ENCODE peak calls at places on chromosome 18, in seven cellular contexts. V is WERI-Rb-1; F is brain microvascular endothelial cell; Q is CD8-positive, alpha-beta memory T cell; O is K562; Y is tibial artery; T is psoas muscle. H is an unnamed sample.

GRCh38 chr18:56121669-56122068 is 516.7 kb downstream of the TXNL1 start:
- DNase-seq in V (no peak), Y (no peak), O (no peak), F (no peak), Q (no peak), T (no peak), H (no peak)

GRCh38 chr18:36139251-36139650 is 9.6 kb downstream of the ELP2 start:
- DNase-seq in T (no peak), Y (no peak), Q (no peak), O (no peak), V (no peak), F (no peak), H (no peak)

GRCh38 chr18:45871655-45872054 is 46.2 kb downstream of the SIGLEC15 start:
- DNase-seq in Y (no peak), V (no peak), F (no peak), O (no peak), T (no peak), Q (no peak), H (no peak)

GRCh38 chr18:77321823-77322805 is 72.5 kb downstream of the GALR1 start:
- DNase-seq in Y (no peak), O (peak; percentile 70), T (no peak), Q (no peak), F (no peak), V (peak; percentile 47), H (no peak)

GRCh38 chr18:10687161-10687925 is 161.5 kb downstream of the NAPG start:
- DNase-seq in F (peak; percentile 2), Y (no peak), V (no peak), O (no peak), Q (no peak), T (no peak), H (no peak)

GRCh38 chr18:22463076-22463475 is 45.4 kb upstream of the CTAGE1 start:
- DNase-seq in V (no peak), F (no peak), T (no peak), O (no peak), Q (no peak), Y (no peak), H (no peak)

GRCh38 chr18:23878336-23878900 is 136.1 kb upstream of the TTC39C start:
- DNase-seq in Y (no peak), O (no peak), T (no peak), Q (no peak), V (no peak), F (no peak), H (no peak)

GRCh38 chr18:48834421-48835011 is 116.2 kb downstream of the SMAD7 start:
- DNase-seq in F (peak; percentile 87), O (no peak), T (peak; percentile 73), Y (peak; percentile 95), V (no peak), Q (peak; percentile 68), H (peak; percentile 83)

GRCh38 chr18:46719388-46719787 is 37.5 kb downstream of the ST8SIA5 start:
- DNase-seq in Q (no peak), O (no peak), T (no peak), Y (no peak), F (no peak), V (no peak), H (no peak)

GRCh38 chr18:74498712-74499629 is 2.8 kb downstream of the CNDP2 start:
- DNase-seq in V (no peak), Q (peak; percentile 68), T (peak; percentile 35), O (peak; percentile 31), F (no peak), Y (peak; percentile 67), H (no peak)

GRCh38 chr18:62897153-62897552 is 181.8 kb downstream of the PHLPP1 start:
- DNase-seq in T (no peak), Q (no peak), O (no peak), V (no peak), Y (no peak), F (peak; percentile 22), H (no peak)

GRCh38 chr18:45926691-45927090 is 40.4 kb downstream of the EPG5 start:
- DNase-seq in F (no peak), Q (no peak), V (no peak), Y (no peak), T (no peak), O (no peak), H (no peak)

GRCh38 chr18:13414542-13414941 is 196.0 kb downstream of the LDLRAD4 start:
- DNase-seq in O (no peak), T (no peak), V (no peak), F (no peak), Q (no peak), Y (no peak), H (no peak)

DNA sequence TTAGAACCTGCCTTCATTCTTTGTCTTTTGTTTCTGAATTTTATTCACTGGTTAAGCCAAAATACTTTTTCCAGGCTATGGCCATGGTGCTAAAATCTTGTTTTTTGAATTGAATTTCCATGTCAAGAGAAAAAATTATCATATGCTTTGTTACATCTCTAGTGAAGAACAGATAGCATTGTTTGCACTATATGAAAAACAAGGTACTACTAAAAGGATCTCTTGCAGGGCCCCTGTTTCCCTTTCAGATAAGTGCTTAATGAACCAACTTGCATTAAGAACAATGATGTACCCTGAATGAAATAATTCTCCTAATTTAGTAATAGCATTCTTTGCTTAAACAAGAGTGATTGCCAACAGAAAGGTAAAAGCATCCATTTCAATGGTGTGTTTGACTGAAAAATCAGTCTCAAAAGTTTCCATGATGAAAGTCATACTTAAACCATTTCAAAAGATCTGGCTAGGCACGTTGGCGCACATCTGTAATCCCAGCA is 4.3 kb upstream of the MYL12B start:
- DNase-seq in V (no peak), O (no peak), F (no peak), T (no peak), Q (no peak), Y (no peak), H (no peak)
- H3K36me3 ChIP-seq in V (peaks cover 42% of the 10 kb centered on the region), O (peaks cover 60% of the 10 kb centered on the region), F (peaks cover 63% of the 10 kb centered on the region), T (peaks cover 16% of the 10 kb centered on the region), Q (peaks cover 56% of the 10 kb centered on the region), Y (peaks cover 56% of the 10 kb centered on the region), H (peaks cover 11% of the 10 kb centered on the region)

DNA sequence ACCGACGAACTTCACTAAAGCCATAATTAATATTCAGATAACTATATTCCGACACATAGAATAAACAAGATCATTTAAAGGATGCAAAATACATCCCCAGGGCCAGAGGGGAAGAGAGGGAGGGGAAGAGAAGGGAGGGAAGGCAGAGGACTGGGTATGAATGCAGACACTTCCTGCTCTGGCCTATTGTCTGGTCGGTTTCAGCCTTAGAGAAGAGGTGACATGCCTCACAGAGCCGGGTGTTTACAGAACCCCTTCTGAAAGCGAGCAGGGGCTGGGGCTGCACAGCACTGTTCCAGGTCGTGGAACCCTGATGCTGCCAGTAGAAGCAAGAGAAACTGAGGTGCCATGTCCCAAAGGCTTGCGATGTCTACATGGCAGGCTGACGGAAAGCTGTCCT is 31.0 kb downstream of the CELF4 start:
- DNase-seq in T (no peak), F (no peak), V (no peak), Q (no peak), O (no peak), Y (no peak), H (no peak)
- H3K27me3 ChIP-seq in T (peaks cover 58% of the 10 kb centered on the region), F (peaks cover 10% of the 10 kb centered on the region), V (no peaks in the 10 kb centered on the region), Q (no peaks in the 10 kb centered on the region), O (peaks cover 2% of the 10 kb centered on the region), Y (peaks cover 70% of the 10 kb centered on the region), H (peaks cover 8% of the 10 kb centered on the region)

GRCh38 chr18:58388736-58389135 is 240.2 kb downstream of the ALPK2 start:
- DNase-seq in V (no peak), Q (no peak), F (no peak), Y (no peak), T (no peak), O (no peak), H (no peak)

GRCh38 chr18:58386780-58387179 is 242.1 kb downstream of the ALPK2 start:
- DNase-seq in T (no peak), F (no peak), Q (no peak), O (no peak), Y (no peak), V (no peak), H (no peak)

GRCh38 chr18:58385472-58385871 is 243.4 kb downstream of the ALPK2 start:
- DNase-seq in O (no peak), Y (peak; percentile 35), V (no peak), Q (no peak), T (no peak), F (no peak), H (no peak)

GRCh38 chr18:58389745-58390144 is 239.1 kb downstream of the ALPK2 start:
- DNase-seq in Y (no peak), T (no peak), Q (no peak), F (no peak), V (no peak), O (no peak), H (no peak)

GRCh38 chr18:58387716-58388115 is 241.2 kb downstream of the ALPK2 start:
- DNase-seq in O (no peak), Y (no peak), V (no peak), Q (no peak), F (no peak), T (no peak), H (no peak)
- H3K36me3 ChIP-seq in O (peaks cover 29% of the 10 kb centered on the region), Y (no peaks in the 10 kb centered on the region), V (peaks cover 91% of the 10 kb centered on the region), Q (no peaks in the 10 kb centered on the region), F (peaks cover 52% of the 10 kb centered on the region), T (no peaks in the 10 kb centered on the region), H (peaks cover 2% of the 10 kb centered on the region)

GRCh38 chr18:70762812-70763211 is 474.0 kb downstream of the SOCS6 start:
- DNase-seq in T (no peak), V (no peak), F (no peak), Y (no peak), O (no peak), Q (no peak), H (no peak)

DNA sequence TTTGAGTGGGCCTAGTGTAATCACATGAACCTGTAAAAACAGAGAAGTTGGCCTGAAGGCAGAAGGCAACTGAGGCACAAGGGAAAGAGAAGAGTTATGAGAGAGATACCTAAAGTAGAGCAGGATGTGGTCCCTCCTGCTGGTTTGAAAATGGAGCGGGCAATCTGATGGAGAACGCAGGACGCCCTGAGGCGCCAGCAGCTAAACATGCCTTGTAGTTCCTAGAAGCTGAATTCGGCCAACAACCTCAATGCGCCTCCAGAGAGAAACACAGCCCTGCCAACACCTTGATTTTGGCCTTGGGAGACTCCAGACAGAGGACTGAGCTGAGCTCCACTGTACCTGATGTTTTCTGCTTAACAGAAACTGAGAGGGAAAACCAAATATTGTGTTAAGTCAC is 469.9 kb downstream of the SOCS6 start:
- DNase-seq in F (no peak), V (no peak), O (no peak), Y (no peak), Q (no peak), T (no peak), H (no peak)
- H3K27me3 ChIP-seq in F (no peaks in the 10 kb centered on the region), V (no peaks in the 10 kb centered on the region), O (no peaks in the 10 kb centered on the region), Y (no peaks in the 10 kb centered on the region), Q (no peaks in the 10 kb centered on the region), T (no peaks in the 10 kb centered on the region), H (no peaks in the 10 kb centered on the region)

DNA sequence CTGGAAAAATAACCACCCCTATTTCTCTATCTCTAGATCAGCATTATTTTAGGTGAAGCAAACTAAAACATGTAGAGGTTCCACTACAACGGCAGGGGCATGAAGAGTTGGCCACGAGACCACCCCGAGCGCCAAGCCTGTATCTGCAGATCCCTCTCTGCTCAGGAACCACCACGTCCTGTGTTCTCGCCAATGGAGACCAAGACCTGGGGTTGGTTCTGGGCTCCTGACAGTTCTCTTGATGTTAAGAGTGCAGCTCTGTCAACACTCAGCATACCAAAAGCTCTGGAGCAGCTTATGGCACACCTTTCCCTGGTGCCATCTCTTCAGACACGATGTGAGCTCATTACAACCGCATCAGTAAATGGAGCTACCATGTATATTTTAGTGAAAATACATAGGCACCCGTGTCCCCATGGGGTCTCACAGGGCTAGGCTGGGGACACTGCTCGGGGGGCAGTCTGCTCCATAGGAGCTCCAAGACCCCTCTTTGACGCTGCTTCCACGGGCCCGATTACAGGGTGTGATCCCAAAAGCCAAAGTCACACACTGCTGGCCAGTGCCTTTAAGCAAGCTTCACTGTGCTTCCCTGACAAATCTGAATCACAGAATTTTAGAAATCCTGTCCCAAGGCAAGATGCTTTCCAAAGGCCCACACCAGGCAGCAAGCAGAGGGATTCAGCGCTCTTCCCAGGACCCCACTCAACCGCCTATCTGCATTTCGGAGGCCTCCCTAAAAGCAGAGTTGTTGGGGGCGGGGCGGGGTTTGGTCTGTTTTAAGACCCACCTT is 72.2 kb downstream of the EMILIN2 start:
- DNase-seq in V (no peak), F (no peak), Y (no peak), T (no peak), Q (no peak), O (no peak), H (no peak)
- H3K36me3 ChIP-seq in V (peaks cover 43% of the 10 kb centered on the region), F (peaks cover 60% of the 10 kb centered on the region), Y (peaks cover 72% of the 10 kb centered on the region), T (no peaks in the 10 kb centered on the region), Q (peaks cover 63% of the 10 kb centered on the region), O (peaks cover 71% of the 10 kb centered on the region), H (peaks cover 28% of the 10 kb centered on the region)

H was measured in BJ.